ENCODE peak calls at places on chromosomes 12 and 14, in five cellular contexts. L is fibroblast of the aortic adventitia; V is occipital lobe; P is activated naive CD8-positive, alpha-beta T cell treated with anti-CD3 and anti-CD28 coated beads for 36 hours; E is activated CD8-positive, alpha-beta memory T cell treated with anti-CD3 and anti-CD28 coated beads for 48 hours. J is an unnamed sample.
A peak's percentile ranks its signal among the peaks of the same experiment; 100 is the strongest.

GRCh38 chr14:104107101-104107581 is 21.6 kb downstream of the ASPG start:
- DNase-seq in L (no peak), V (no peak), P (peak; percentile 0), E (no peak), J (no peak)

GRCh38 chr12:106767954-106768501 is 6.5 kb upstream of the RIC8B start:
- DNase-seq in L (peak; percentile 41), V (no peak), P (no peak), E (no peak), J (peak; percentile 34)

GRCh38 chr14:61253064-61253753 is 27.9 kb downstream of the TMEM30B start:
- DNase-seq in L (no peak), V (no peak), P (no peak), E (no peak), J (no peak)

GRCh38 chr14:85533821-85534271 is 3.9 kb downstream of the FLRT2 start:
- DNase-seq in L (no peak), V (peak; percentile 11), P (no peak), E (no peak), J (peak; percentile 70)

GRCh38 chr12:81252228-81252627 is 174.3 kb downstream of the ACSS3 start:
- DNase-seq in L (no peak), V (no peak), P (no peak), E (no peak), J (no peak)

GRCh38 chr14:26597136-26598080 is at the start of gene NOVA1:
- DNase-seq in L (peak; percentile 13), V (peak; percentile 11), P (no peak), E (no peak), J (peak; percentile 69)

GRCh38 chr12:64736771-64737170 is 22.4 kb downstream of the GNS start:
- DNase-seq in L (no peak), V (no peak), P (no peak), E (no peak), J (no peak)

GRCh38 chr12:43222796-43223195 is 329.2 kb downstream of the ADAMTS20 start:
- DNase-seq in L (no peak), V (no peak), P (no peak), E (no peak), J (no peak)

GRCh38 chr12:132559652-132560420 is 50.5 kb downstream of the LRCOL1 start:
- DNase-seq in L (no peak), V (peak; percentile 19), P (peak; percentile 66), E (no peak), J (peak; percentile 90)

GRCh38 chr14:70901218-70901772 is 6.0 kb upstream of the PCNX1 start:
- DNase-seq in L (peak; percentile 64), V (no peak), P (no peak), E (no peak), J (no peak)

GRCh38 chr12:104381721-104382480 is 74.8 kb upstream of the CHST11 start:
- DNase-seq in L (peak; percentile 88), V (peak; percentile 56), P (peak; percentile 73), E (peak; percentile 64), J (peak; percentile 90)

GRCh38 chr14:90717916-90718315 is 98.3 kb downstream of the TTC7B start:
- DNase-seq in L (peak; percentile 14), V (no peak), P (no peak), E (no peak), J (no peak)

GRCh38 chr12:123139926-123140674 is 10.8 kb downstream of the PITPNM2 start:
- DNase-seq in L (peak; percentile 37), V (no peak), P (no peak), E (no peak), J (peak; percentile 87)

GRCh38 chr12:75478395-75478794 is 2.2 kb upstream of the GLIPR1 start:
- DNase-seq in L (peak; percentile 84), V (no peak), P (peak; percentile 23), E (no peak), J (no peak)

GRCh38 chr12:100987552-100988277 is 193.1 kb downstream of the ANO4 start:
- DNase-seq in L (peak; percentile 62), V (no peak), P (peak; percentile 2), E (no peak), J (peak; percentile 87)

GRCh38 chr12:64034901-64035576 is 187.1 kb downstream of the KICS2 start:
- DNase-seq in L (no peak), V (no peak), P (no peak), E (no peak), J (no peak)

GRCh38 chr12:77060883-77061240 is 4.5 kb downstream of the E2F7 start:
- DNase-seq in L (no peak), V (no peak), P (no peak), E (no peak), J (no peak)

GRCh38 chr12:70719672-70720420 is 82.6 kb upstream of the PTPRB start:
- DNase-seq in L (peak; percentile 54), V (no peak), P (peak; percentile 21), E (no peak), J (peak; percentile 81)